ENCODE peak calls at places on chromosome 6, in seven cellular contexts. S is HS-5; O is sciatic nerve; F is NCI-H748 treated with DMSO at 0.1 percent for 48 hours; Q is neuronal stem cell; K is activated CD8-positive, alpha-beta T cell treated with anti-CD3 and anti-CD28 coated beads, Interleukin-2, amount 10 ng/mL, durations not matched to agents 7 days and 5 days; Y is epithelial cell of prostate. R is an unnamed sample.

GRCh38 chr6:45527210-45527609 is 149.5 kb upstream of the SUPT3H start:
- DNase-seq in S (no peak), O (no peak), F (no peak), Q (no peak), K (no peak), Y (no peak), R (no peak)

GRCh38 chr6:43724914-43725642 is 37.5 kb upstream of the MRPS18A start:
- DNase-seq in S (peak; percentile 39), O (peak; percentile 92), F (no peak), Q (no peak), K (peak; percentile 79), Y (peak; percentile 79), R (peak; percentile 90)

GRCh38 chr6:46395530-46395929 is 95.7 kb downstream of the RCAN2 start:
- DNase-seq in S (no peak), O (no peak), F (no peak), Q (no peak), K (no peak), Y (no peak), R (no peak)

GRCh38 chr6:7134999-7135735 is 27.4 kb downstream of the RREB1 start:
- DNase-seq in S (no peak), O (no peak), F (no peak), Q (no peak), K (no peak), Y (no peak), R (no peak)

GRCh38 chr6:6998194-6998569 is 109.6 kb upstream of the RREB1 start:
- DNase-seq in S (no peak), O (no peak), F (no peak), Q (no peak), K (no peak), Y (no peak), R (peak; percentile 56)

GRCh38 chr6:46014511-46015118 is 1.0 kb downstream of the CLIC5 start:
- DNase-seq in S (no peak), O (no peak), F (no peak), Q (no peak), K (peak; percentile 34), Y (no peak), R (no peak)

GRCh38 chr6:108781419-108782110 is 66.7 kb upstream of the ARMC2 start:
- DNase-seq in S (no peak), O (no peak), F (no peak), Q (peak; percentile 26), K (peak; percentile 19), Y (no peak), R (no peak)

GRCh38 chr6:43940393-43941087 is 170.5 kb downstream of the VEGFA start:
- DNase-seq in S (no peak), O (peak; percentile 18), F (no peak), Q (no peak), K (no peak), Y (no peak), R (no peak)

GRCh38 chr6:57177545-57178225 is 5.6 kb downstream of the BAG2 start:
- DNase-seq in S (no peak), O (peak; percentile 69), F (no peak), Q (no peak), K (no peak), Y (no peak), R (peak; percentile 37)

GRCh38 chr6:8170245-8170644 is 67.9 kb upstream of the EEF1E1 start:
- DNase-seq in S (no peak), O (no peak), F (no peak), Q (no peak), K (no peak), Y (no peak), R (no peak)

GRCh38 chr6:128179890-128180440 is 279.1 kb upstream of the THEMIS start:
- DNase-seq in S (no peak), O (no peak), F (no peak), Q (no peak), K (no peak), Y (no peak), R (no peak)

GRCh38 chr6:157800420-157801237 is 22.4 kb upstream of the SNX9 start:
- DNase-seq in S (no peak), O (no peak), F (no peak), Q (no peak), K (peak; percentile 46), Y (no peak), R (peak; percentile 66)

GRCh38 chr6:36634317-36634716 is 40.2 kb downstream of the SRSF3 start:
- DNase-seq in S (no peak), O (no peak), F (no peak), Q (no peak), K (no peak), Y (no peak), R (no peak)

GRCh38 chr6:170006524-170007467 is 255.4 kb downstream of the ERMARD start:
- DNase-seq in S (no peak), O (no peak), F (peak; percentile 85), Q (peak; percentile 64), K (no peak), Y (no peak), R (no peak)

GRCh38 chr6:17031961-17032360 is 69.9 kb upstream of the STMND1 start:
- DNase-seq in S (no peak), O (no peak), F (no peak), Q (no peak), K (no peak), Y (no peak), R (no peak)

GRCh38 chr6:28525496-28526039 is at the start of gene GPX5:
- DNase-seq in S (no peak), O (no peak), F (no peak), Q (no peak), K (peak; percentile 46), Y (no peak), R (no peak)

GRCh38 chr6:44503471-44503870 is 116.0 kb downstream of the CDC5L start:
- DNase-seq in S (no peak), O (no peak), F (no peak), Q (no peak), K (no peak), Y (no peak), R (no peak)

GRCh38 chr6:53103993-53104675 is 38.9 kb downstream of the FBXO9 start:
- DNase-seq in S (no peak), O (no peak), F (peak; percentile 40), Q (no peak), K (no peak), Y (no peak), R (peak; percentile 18)

GRCh38 chr6:117605169-117605826 is 3.0 kb upstream of the GOPC start:
- DNase-seq in S (no peak), O (no peak), F (peak; percentile 72), Q (peak; percentile 38), K (peak; percentile 71), Y (no peak), R (peak; percentile 73)

GRCh38 chr6:14175031-14175430 is 57.5 kb downstream of the CD83 start:
- DNase-seq in S (no peak), O (no peak), F (no peak), Q (no peak), K (no peak), Y (no peak), R (no peak)

GRCh38 chr6:49406241-49406970 is 56.6 kb downstream of the MMUT start:
- DNase-seq in S (no peak), O (no peak), F (no peak), Q (no peak), K (no peak), Y (no peak), R (no peak)

GRCh38 chr6:131410785-131411184 is 162.2 kb upstream of the ARG1 start:
- DNase-seq in S (no peak), O (no peak), F (no peak), Q (no peak), K (no peak), Y (no peak), R (no peak)

GRCh38 chr6:42696526-42697267 is 25.7 kb downstream of the PRPH2 start:
- DNase-seq in S (no peak), O (no peak), F (no peak), Q (no peak), K (no peak), Y (no peak), R (peak; percentile 84)

GRCh38 chr6:20186981-20187380 is 25.3 kb downstream of the MBOAT1 start:
- DNase-seq in S (no peak), O (no peak), F (no peak), Q (no peak), K (no peak), Y (no peak), R (peak; percentile 84)

GRCh38 chr6:10526156-10526555 is 5.0 kb downstream of the GCNT2 start:
- DNase-seq in S (no peak), O (no peak), F (no peak), Q (no peak), K (no peak), Y (no peak), R (no peak)

GRCh38 chr6:117275205-117275604 is 9.8 kb downstream of the VGLL2 start:
- DNase-seq in S (no peak), O (no peak), F (no peak), Q (no peak), K (no peak), Y (no peak), R (no peak)

GRCh38 chr6:43997342-43997677 is 129.9 kb downstream of the MRPL14 start:
- DNase-seq in S (no peak), O (peak; percentile 33), F (no peak), Q (no peak), K (no peak), Y (no peak), R (no peak)

GRCh38 chr6:167786859-167787675 is 39.6 kb upstream of the AFDN start:
- DNase-seq in S (no peak), O (no peak), F (no peak), Q (no peak), K (no peak), Y (no peak), R (no peak)

GRCh38 chr6:84645563-84646266 is 118.7 kb downstream of the TBX18 start:
- DNase-seq in S (peak; percentile 38), O (no peak), F (no peak), Q (no peak), K (no peak), Y (peak; percentile 16), R (peak; percentile 62)

GRCh38 chr6:113642714-113643442 is 214.3 kb upstream of the MARCKS start:
- DNase-seq in S (no peak), O (no peak), F (peak; percentile 93), Q (no peak), K (no peak), Y (no peak), R (no peak)

GRCh38 chr6:21461844-21462518 is 131.6 kb upstream of the SOX4 start:
- DNase-seq in S (no peak), O (no peak), F (no peak), Q (no peak), K (no peak), Y (no peak), R (no peak)

GRCh38 chr6:32954983-32955802 is 2.3 kb upstream of the HLA-DMA start:
- DNase-seq in S (no peak), O (no peak), F (no peak), Q (no peak), K (peak; percentile 56), Y (no peak), R (no peak)

GRCh38 chr6:33860706-33861474 is 57.1 kb upstream of the MLN start:
- DNase-seq in S (no peak), O (no peak), F (no peak), Q (no peak), K (peak; percentile 68), Y (peak; percentile 18), R (peak; percentile 58)